ENCODE peak calls at places on chromosome 9, in ten cellular contexts. R, Z, E, Q, P, A, F, M, D and T are unnamed samples.

GRCh38 chr9:136578915-136579637 is 33.2 kb upstream of the NOTCH1 start:
- DNase-seq in P (no peak), A (no peak), M (no peak), E (no peak), D (no peak), F (no peak), Z (no peak), Q (peak), R (no peak), T (no peak)

GRCh38 chr9:127778280-127779135 is at the start of gene SH2D3C:
- DNase-seq in Q (peak), M (no peak), D (no peak), E (no peak), P (no peak), A (peak), F (no peak), Z (peak), R (no peak), T (peak)

GRCh38 chr9:34995288-34996060 is 5.9 kb downstream of the DNAJB5 start:
- DNase-seq in F (no peak), P (no peak), E (no peak), Q (peak), D (no peak), M (no peak), A (peak), R (peak), Z (peak), T (no peak)

GRCh38 chr9:123097709-123098459 is 64.4 kb downstream of the GPR21 start:
- DNase-seq in M (no peak), F (no peak), Z (no peak), R (no peak), Q (no peak), E (no peak), A (no peak), D (no peak), P (no peak), T (no peak)

GRCh38 chr9:116817762-116818161 is 130.7 kb downstream of the TRIM32 start:
- DNase-seq in R (no peak), E (no peak), Q (no peak), P (no peak), F (no peak), Z (no peak), D (no peak), A (no peak), M (no peak), T (no peak)

GRCh38 chr9:124764774-124765438 is 6.2 kb downstream of the NR6A1 start:
- DNase-seq in Z (peak), F (no peak), M (no peak), A (no peak), E (no peak), R (peak), D (no peak), Q (peak), P (peak), T (no peak)

GRCh38 chr9:122789256-122790046 is 718 bp downstream of the OR5C1 start:
- DNase-seq in M (no peak), F (no peak), A (no peak), P (no peak), D (no peak), E (no peak), Z (no peak), Q (no peak), R (no peak), T (no peak)

GRCh38 chr9:32413424-32413823 is 29.0 kb downstream of the ACO1 start:
- DNase-seq in Z (peak), A (peak), P (no peak), F (no peak), D (no peak), M (no peak), R (no peak), E (no peak), Q (no peak), T (no peak)

GRCh38 chr9:134307674-134308638 is 18.3 kb upstream of the RXRA start:
- DNase-seq in E (no peak), D (no peak), M (no peak), Q (no peak), P (no peak), F (no peak), R (no peak), A (no peak), Z (no peak), T (no peak)

GRCh38 chr9:126985870-126986498 is 71.4 kb downstream of the RALGPS1 start:
- DNase-seq in P (peak), R (peak), Z (peak), Q (peak), M (no peak), E (peak), F (peak), A (peak), D (no peak), T (peak)

DNA sequence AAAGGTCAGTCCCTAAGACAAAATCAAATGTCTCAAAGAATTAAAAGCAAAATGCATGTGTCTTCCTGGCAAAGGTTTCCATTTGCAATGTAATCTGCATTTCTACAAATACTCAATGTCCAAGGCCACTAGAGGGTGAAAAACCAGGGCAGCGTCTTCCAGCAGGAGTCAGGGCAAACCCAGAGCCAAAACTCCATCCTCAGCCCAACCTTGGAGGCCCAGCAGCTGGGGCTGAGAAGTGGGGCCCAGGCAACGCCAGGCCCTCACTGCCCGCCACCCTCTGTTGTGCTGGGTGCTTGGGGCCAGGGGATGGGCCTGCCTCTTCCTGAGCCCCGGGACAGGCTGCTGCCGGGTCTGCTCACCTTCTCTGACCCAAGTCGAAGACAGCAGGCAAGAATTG is 200.1 kb downstream of the PAX5 start:
- DNase-seq in D (no peak), A (no peak), E (no peak), R (no peak), M (no peak), Z (no peak), P (no peak), Q (no peak), F (no peak), T (no peak)
- TF ChIP-seq CTCF in D (no peak), A (no peak), E (no peak), R (no peak), M (peak), Z (no peak), P (no peak), Q (peak), F (no peak), T (no peak)

GRCh38 chr9:87725900-87726709 is at the start of gene CTSL:
- DNase-seq in M (peak), Z (peak), D (no peak), E (peak), P (peak), Q (peak), R (peak), A (peak), F (peak), T (no peak)
- TF ChIP-seq CTCF in M (peak), Z (no peak), D (no peak), E (peak), P (peak), Q (peak), R (peak), A (no peak), F (no peak), T (no peak)

DNA sequence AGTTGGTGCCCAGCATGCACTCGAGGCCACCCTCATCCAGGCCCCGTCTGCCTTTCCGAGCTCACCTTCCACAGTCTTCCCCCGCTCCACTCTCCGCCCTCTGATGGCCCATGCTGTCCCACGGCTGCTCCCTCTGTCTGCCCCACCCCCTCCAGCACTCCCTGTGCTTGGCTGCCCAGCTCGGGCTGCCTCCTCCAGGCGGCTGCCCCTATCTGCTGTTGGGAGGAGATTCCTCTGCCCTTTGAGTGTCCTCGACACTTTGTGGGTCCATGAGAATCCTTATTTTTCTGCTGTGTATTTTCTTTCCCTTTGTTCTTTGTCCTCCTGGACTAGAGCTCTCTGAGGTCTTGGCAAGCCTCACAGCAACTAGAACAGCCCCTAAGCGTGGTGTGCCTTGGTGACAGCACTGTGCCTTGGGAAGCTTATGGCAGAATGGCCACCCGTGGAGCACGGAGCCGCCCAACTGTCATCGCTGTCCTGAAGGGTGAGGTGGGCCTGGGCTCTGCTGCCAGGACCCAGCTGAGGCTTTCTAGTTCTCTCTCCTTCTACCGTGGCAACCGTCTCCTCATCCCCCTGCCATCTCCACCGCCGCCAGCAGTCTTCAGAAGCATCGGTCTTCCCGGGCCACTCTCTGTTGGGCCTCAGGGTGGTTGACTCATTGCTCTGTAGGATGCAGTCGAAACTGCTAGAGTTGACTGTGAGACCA is 5.2 kb downstream of the NTMT1 start:
- DNase-seq in Q (no peak), D (no peak), F (no peak), P (no peak), E (no peak), A (peak), Z (no peak), M (no peak), R (peak), T (no peak)
- TF ChIP-seq CTCF in Q (no peak), D (no peak), F (no peak), P (no peak), E (no peak), A (no peak), Z (no peak), M (no peak), R (no peak), T (no peak)

DNA sequence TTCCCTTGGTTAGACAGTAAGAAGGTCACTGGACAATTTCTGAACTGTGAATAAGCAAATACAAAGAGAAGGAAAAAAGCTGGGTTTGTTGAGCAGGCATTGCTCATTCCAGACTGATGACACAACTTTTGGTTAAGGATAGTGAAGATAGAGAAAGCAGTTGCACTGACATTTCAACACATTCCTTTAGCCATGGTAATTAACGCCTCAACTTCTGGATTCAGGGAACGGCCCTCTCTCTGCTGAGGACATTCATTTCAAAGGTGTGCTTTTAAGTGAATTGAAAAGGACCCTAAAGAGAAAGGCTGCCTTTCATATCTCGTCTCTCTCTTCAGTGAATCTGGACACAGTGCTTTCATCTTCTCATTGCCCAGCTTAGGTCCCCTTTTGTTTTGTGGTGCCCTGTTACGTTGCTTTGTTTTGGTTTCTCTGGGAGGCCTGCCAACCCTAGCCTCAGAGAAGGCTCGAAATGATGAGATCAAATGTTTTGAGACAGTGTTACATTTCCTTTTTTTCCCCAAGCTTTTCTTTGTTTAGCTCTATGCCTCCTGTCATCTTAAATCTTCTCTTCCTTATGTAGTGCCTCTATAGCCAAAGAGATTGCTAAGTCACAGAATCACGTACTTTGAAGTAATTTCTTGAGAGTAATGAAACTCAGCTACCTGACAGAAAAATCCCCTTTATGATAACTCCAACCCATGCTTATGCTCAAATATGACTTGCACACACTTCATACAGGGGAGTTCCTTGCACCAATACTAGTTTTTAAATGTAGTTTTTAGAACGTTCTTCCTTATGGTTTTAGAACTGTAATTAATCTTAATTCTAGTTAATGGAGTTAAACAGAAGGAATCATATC is 94.4 kb upstream of the IFNE start:
- DNase-seq in M (no peak), E (no peak), Z (peak), Q (no peak), P (no peak), F (no peak), A (peak), D (peak), R (peak), T (no peak)
- TF ChIP-seq CTCF in M (no peak), E (no peak), Z (no peak), Q (no peak), P (no peak), F (no peak), A (no peak), D (no peak), R (no peak), T (no peak)

DNA sequence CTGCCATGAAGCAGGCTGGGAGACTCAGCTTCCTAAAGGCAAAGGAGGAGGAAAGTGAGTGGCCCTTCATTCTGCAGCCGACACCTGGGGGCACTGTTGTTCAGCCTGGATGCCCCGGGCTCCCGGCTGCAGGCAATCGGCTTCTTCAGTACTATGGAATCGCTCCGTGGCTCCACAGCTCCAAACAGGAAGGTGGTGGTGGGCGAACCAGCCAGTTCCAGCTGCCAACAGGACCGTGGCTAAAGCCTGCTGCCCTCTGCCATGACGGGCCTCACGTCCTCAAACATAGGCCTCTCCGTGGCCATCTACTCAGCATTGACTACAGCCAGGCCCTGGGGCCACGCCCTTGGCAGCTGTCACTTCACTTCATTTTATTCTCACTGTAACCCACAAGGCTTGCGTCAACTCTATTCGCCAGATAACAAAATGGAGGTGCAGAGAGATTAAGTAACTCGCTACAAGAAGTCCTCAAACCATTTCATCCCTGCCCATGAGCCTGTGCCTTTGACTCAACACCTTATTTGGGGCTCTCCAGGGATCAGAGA is 38.1 kb downstream of the PAX5 start:
- DNase-seq in Q (peak), P (peak), E (no peak), D (peak), F (peak), A (peak), Z (peak), M (peak), R (peak), T (peak)
- TF ChIP-seq CTCF in Q (peak), P (peak), E (no peak), D (peak), F (peak), A (peak), Z (peak), M (peak), R (peak), T (peak)

GRCh38 chr9:84166828-84167400 is 173.6 kb downstream of the SLC28A3 start:
- DNase-seq in A (no peak), M (no peak), P (no peak), F (no peak), Q (no peak), D (no peak), Z (no peak), E (no peak), R (no peak), T (no peak)

GRCh38 chr9:84174486-84174885 is 166.1 kb downstream of the SLC28A3 start:
- DNase-seq in F (no peak), P (no peak), A (no peak), E (no peak), M (no peak), D (no peak), R (no peak), Q (no peak), Z (peak), T (no peak)

GRCh38 chr9:84173961-84174360 is 166.6 kb downstream of the SLC28A3 start:
- DNase-seq in P (no peak), Q (no peak), A (no peak), R (no peak), E (no peak), M (no peak), Z (peak), F (no peak), D (no peak), T (no peak)

GRCh38 chr9:84169240-84169639 is 171.3 kb downstream of the SLC28A3 start:
- DNase-seq in Z (peak), P (no peak), D (no peak), Q (no peak), R (peak), E (no peak), F (no peak), A (peak), M (no peak), T (no peak)

DNA sequence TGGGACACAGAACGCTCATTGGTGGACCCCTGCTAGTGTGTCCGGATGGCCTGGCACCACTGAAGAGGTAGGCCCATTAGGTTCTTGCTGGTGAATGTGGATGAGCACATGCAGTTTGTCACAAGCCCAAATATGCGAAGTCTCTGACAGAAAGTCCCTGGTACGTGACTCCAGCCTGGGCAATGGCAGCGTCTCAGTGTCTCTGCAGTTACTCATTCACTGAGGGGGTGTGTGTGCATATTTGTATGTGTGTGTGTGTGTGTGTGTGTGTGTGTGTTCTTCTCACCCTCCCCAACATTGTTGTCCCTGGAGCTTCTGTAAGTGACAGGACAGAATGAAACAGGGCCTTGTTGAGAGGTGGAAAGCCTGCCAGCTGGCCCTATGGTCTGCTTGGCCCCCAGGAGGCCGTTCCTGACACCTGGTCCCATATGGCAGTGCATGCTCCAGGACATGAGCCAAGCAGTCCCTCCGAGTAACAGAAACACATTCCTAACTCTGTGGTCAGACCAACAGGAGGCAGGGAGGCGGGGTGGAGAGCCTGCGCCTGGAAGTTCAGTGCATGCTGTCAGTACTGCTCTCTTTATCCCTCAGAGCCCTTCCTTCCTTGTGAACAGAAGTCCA is 169.9 kb downstream of the SLC28A3 start:
- DNase-seq in Z (peak), A (peak), R (peak), E (peak), Q (peak), D (peak), P (peak), F (peak), M (no peak), T (no peak)
- TF ChIP-seq CTCF in Z (peak), A (no peak), R (no peak), E (no peak), Q (no peak), D (peak), P (no peak), F (no peak), M (no peak), T (no peak)